ENCODE peak calls at places on chromosomes 6 and 20, in seven cellular contexts. O, Z, D, S, L, G and Y are unnamed samples.

GRCh38 chr6:27501187-27501586 is 28.3 kb upstream of the ZNF184 start:
- DNase-seq in O (no peak), Z (no peak), D (no peak), S (no peak), L (no peak), G (no peak), Y (no peak)

GRCh38 chr20:36478137-36478905 is 63.0 kb upstream of the MYL9 start:
- DNase-seq in O (no peak), Z (no peak), D (peak), S (no peak), L (no peak), G (no peak), Y (peak)

GRCh38 chr6:139881251-139881650 is 506.8 kb upstream of the CITED2 start:
- DNase-seq in O (no peak), Z (no peak), D (peak), S (no peak), L (no peak), G (no peak), Y (peak)

GRCh38 chr6:108113557-108114519 is 39.3 kb upstream of the OSTM1 start:
- DNase-seq in O (peak), Z (no peak), D (peak), S (peak), L (peak), G (peak), Y (no peak)

GRCh38 chr6:88869263-88870023 is 94.0 kb downstream of the RNGTT start:
- DNase-seq in O (no peak), Z (no peak), D (no peak), S (peak), L (no peak), G (no peak), Y (peak)

GRCh38 chr6:45637611-45638257 is 260.0 kb upstream of the SUPT3H start:
- DNase-seq in O (no peak), Z (no peak), D (no peak), S (peak), L (no peak), G (no peak), Y (peak)

GRCh38 chr20:63139369-63139768 is 76.6 kb downstream of the YTHDF1 start:
- DNase-seq in O (no peak), Z (no peak), D (no peak), S (no peak), L (no peak), G (no peak), Y (no peak)

GRCh38 chr6:69935079-69935478 is 68.7 kb downstream of the COL19A1 start:
- DNase-seq in O (no peak), Z (no peak), D (no peak), S (no peak), L (no peak), G (no peak), Y (no peak)

GRCh38 chr6:168384045-168385038 is 56.6 kb upstream of the SMOC2 start:
- DNase-seq in O (no peak), Z (no peak), D (no peak), S (no peak), L (no peak), G (no peak), Y (no peak)

GRCh38 chr6:169723991-169724553 is at the start of gene PHF10:
- DNase-seq in O (peak), Z (no peak), D (peak), S (no peak), L (no peak), G (peak), Y (no peak)

GRCh38 chr20:61942526-61942925 is 123.2 kb downstream of the TAF4 start:
- DNase-seq in O (no peak), Z (no peak), D (no peak), S (no peak), L (no peak), G (no peak), Y (no peak)

GRCh38 chr6:25942561-25943147 is 12.2 kb upstream of the SLC17A2 start:
- DNase-seq in O (no peak), Z (no peak), D (peak), S (peak), L (no peak), G (peak), Y (peak)

GRCh38 chr6:169960891-169961611 is 209.6 kb downstream of the ERMARD start:
- DNase-seq in O (no peak), Z (peak), D (peak), S (no peak), L (no peak), G (no peak), Y (no peak)

GRCh38 chr6:3620389-3620788 is 131.1 kb downstream of the PXDC1 start:
- DNase-seq in O (no peak), Z (no peak), D (no peak), S (no peak), L (no peak), G (no peak), Y (no peak)

GRCh38 chr6:106787327-106788196 is 158.2 kb downstream of the QRSL1 start:
- DNase-seq in O (no peak), Z (no peak), D (no peak), S (no peak), L (no peak), G (no peak), Y (no peak)

GRCh38 chr6:36129889-36130671 is at the start of gene MAPK13:
- DNase-seq in O (no peak), Z (no peak), D (peak), S (no peak), L (no peak), G (no peak), Y (peak)

GRCh38 chr6:122061855-122062254 is 337.6 kb upstream of the HSF2 start:
- DNase-seq in O (no peak), Z (no peak), D (no peak), S (no peak), L (no peak), G (no peak), Y (no peak)

GRCh38 chr20:63130654-63131577 is 85.0 kb downstream of the YTHDF1 start:
- DNase-seq in O (no peak), Z (no peak), D (no peak), S (no peak), L (peak), G (no peak), Y (no peak)

GRCh38 chr6:43674921-43675320 is 12.7 kb downstream of the MRPS18A start:
- DNase-seq in O (no peak), Z (no peak), D (no peak), S (no peak), L (no peak), G (no peak), Y (no peak)

GRCh38 chr6:43677759-43678158 is 9.8 kb downstream of the MRPS18A start:
- DNase-seq in O (no peak), Z (no peak), D (no peak), S (no peak), L (no peak), G (no peak), Y (no peak)

GRCh38 chr6:43678341-43678740 is 9.2 kb downstream of the MRPS18A start:
- DNase-seq in O (no peak), Z (no peak), D (no peak), S (no peak), L (no peak), G (no peak), Y (no peak)

GRCh38 chr6:43679057-43679456 is 8.5 kb downstream of the MRPS18A start:
- DNase-seq in O (no peak), Z (no peak), D (no peak), S (no peak), L (no peak), G (no peak), Y (no peak)

GRCh38 chr6:43676962-43677606 is 10.5 kb downstream of the MRPS18A start:
- DNase-seq in O (no peak), Z (no peak), D (no peak), S (no peak), L (no peak), G (no peak), Y (no peak)
- H3K4me3 ChIP-seq in O (no peak), Z (no peak), D (no peak), S (no peak), L (no peak), G (no peak), Y (no peak)

GRCh38 chr20:38214871-38215788 is 45.4 kb downstream of the KIAA1755 start:
- DNase-seq in O (no peak), Z (no peak), D (no peak), S (no peak), L (no peak), G (no peak), Y (no peak)
- TF ChIP-seq CTCF in O (no peak), Z (no peak), D (peak), S (peak), L (no peak), G (no peak), Y (no peak)

DNA sequence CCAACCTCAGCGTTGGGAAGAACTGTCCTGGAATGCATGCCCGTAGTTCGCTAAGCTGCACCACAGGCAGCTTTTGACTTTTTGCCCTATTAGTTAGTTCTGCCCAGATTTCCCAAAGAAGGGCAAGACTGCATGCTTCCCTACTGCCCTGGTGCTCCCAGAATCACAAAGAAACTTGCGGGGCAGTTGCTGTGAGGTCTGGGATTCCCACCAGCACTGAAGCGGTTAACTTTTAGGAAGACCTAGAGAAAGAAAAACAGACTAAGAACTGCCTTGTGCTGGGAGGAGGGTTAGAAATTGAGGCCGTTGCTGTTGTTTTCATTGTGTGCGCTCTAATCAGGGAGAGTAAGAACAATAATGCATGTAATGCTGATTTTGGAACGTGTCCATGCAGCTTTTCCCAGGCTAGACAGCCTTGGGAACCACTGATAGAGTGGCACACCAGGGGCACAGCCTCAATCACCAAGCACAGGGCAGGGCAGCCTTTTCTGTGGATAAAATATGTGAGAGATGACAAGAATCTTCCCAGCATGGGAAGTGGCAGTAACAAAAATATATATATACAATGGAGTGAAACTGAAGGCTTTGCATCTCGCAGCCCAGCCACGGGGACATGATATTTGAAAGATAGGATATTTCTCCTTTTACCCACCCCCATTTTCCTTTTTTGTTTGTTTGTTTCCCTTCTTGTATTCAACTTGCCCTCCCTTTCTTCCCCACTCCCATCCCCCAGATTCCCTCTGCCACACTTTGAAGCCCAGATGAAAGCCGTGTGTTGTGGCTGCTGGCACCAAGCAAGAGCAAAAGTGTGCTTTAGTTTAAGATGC is 137.6 kb upstream of the HEY2 start:
- DNase-seq in O (no peak), Z (no peak), D (peak), S (peak), L (no peak), G (no peak), Y (no peak)
- H3K4me3 ChIP-seq in O (peak), Z (no peak), D (peak), S (no peak), L (no peak), G (no peak), Y (no peak)

DNA sequence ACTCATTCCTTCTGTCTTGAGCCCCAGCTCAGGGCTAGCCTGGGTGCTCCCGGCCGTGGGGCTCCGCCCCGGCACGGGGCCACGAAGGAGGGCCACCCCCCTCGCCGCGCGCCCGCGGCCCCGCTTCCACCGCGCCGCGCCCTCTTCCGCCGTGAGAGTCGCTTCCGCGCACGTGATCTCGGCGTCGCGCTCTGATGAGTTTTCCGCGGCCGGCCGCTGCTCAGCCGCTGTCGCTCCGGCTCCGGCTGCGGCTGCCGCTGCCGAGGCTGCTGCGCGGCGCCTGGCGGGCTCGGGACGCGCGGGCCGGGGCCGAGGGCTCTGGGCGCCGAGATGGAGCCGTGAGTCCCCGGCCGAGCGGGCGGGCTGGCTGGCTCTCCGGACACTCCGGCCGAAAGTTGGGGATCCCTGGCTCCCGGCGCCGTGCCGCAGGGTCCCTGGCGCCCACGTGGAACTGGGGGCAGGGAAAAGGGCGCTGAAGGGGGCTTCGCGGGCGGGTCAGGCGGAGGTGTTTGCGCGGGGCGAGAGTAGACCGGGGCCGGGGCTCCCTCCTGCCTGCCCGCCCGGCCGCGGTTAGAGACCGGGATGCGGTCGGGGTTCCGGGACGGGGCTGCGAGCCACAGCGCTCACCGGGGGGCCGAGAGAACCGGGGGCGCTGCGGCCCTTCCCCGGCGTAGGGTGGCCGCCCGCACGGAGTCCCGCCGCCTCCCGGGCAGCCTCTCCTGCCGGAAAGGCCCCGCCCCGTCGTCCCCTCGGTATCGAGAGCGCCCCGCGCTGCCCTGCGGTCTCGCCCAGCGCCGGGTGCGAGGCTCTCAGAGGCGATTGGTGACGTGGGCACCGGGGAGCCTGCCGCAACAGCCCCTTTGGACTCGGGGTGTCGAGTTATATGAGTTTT is at the start of gene TMEM181:
- DNase-seq in O (peak), Z (peak), D (peak), S (peak), L (peak), G (peak), Y (peak)
- TF ChIP-seq CTCF in O (no peak), Z (no peak), D (peak), S (no peak), L (no peak), G (no peak), Y (no peak)

DNA sequence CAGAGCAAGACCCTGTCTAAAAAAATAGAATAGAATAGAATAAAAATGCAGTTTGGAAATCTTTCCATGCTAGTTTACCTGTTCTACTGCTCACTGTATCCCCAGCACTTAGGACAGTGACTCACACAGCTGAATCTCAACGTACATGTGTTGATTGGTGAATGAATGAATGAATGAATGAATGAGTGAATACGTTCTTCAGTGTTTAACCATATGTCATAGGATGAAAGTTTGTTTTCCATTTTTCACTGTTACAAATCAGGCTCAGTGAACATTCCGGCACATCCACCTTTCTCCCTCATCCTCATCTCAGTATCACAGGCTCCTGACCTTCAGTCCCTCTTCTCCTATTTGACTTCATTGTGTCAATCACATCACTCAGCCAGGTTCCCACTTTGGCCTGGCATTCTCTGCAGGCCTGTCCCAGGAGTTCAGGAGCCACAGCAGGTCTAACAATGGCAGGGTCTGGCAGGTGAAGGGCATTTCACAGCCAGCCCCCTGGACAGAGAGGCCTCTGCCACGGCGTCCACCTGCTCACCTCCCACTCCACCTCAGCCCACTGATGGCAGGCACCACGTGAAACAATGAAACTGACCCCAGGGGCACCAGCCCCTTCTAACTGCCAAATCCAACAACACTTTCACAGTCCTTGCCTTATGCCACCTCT is 7.9 kb downstream of the ZC3H12D start:
- DNase-seq in O (no peak), Z (no peak), D (no peak), S (no peak), L (no peak), G (no peak), Y (no peak)
- H3K4me3 ChIP-seq in O (no peak), Z (no peak), D (no peak), S (no peak), L (no peak), G (no peak), Y (no peak)

GRCh38 chr6:12331951-12332749 is 42.0 kb downstream of the EDN1 start:
- DNase-seq in O (no peak), Z (peak), D (no peak), S (no peak), L (no peak), G (no peak), Y (no peak)
- TF ChIP-seq CTCF in O (no peak), Z (no peak), D (no peak), S (no peak), L (no peak), G (no peak), Y (no peak)

GRCh38 chr6:84424956-84425355 is 197.5 kb upstream of the CEP162 start:
- DNase-seq in O (no peak), Z (no peak), D (no peak), S (no peak), L (no peak), G (no peak), Y (no peak)

GRCh38 chr6:84417261-84417660 is 189.8 kb upstream of the CEP162 start:
- DNase-seq in O (no peak), Z (no peak), D (no peak), S (peak), L (no peak), G (no peak), Y (peak)

GRCh38 chr6:84421031-84421430 is 193.6 kb upstream of the CEP162 start:
- DNase-seq in O (no peak), Z (no peak), D (no peak), S (no peak), L (no peak), G (no peak), Y (no peak)

GRCh38 chr6:84426002-84426705 is 198.7 kb upstream of the CEP162 start:
- DNase-seq in O (no peak), Z (no peak), D (peak), S (no peak), L (no peak), G (no peak), Y (no peak)

DNA sequence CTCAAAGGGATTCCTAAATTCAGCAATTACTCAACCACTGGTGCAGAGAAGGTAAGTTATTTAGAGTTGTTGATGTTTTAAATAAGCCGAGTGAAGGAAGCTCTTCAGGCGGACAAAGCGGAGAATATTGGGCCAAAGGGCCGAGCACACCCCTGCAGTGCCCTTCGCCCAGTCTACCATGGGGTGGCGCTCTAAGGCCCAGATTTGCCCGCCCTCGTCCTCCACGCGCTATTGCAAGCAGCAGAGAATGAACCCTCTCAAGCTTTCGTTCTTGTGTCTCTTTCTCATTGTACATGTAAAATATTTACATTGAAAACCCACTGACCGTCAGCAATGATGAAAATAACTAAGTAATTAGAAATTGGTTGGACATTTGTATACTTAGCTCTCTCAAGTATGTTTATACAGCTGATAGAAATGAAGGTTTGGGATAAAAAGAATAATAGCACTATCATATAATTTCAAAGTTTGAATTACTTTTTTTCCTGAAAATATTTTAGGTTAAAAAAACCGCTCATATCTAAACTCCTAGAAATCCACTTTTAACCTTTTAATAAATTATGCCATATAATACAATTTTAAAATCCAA is 195.0 kb upstream of the CEP162 start:
- DNase-seq in O (peak), Z (no peak), D (peak), S (peak), L (peak), G (peak), Y (no peak)
- H3K4me3 ChIP-seq in O (peak), Z (no peak), D (no peak), S (no peak), L (no peak), G (no peak), Y (no peak)

DNA sequence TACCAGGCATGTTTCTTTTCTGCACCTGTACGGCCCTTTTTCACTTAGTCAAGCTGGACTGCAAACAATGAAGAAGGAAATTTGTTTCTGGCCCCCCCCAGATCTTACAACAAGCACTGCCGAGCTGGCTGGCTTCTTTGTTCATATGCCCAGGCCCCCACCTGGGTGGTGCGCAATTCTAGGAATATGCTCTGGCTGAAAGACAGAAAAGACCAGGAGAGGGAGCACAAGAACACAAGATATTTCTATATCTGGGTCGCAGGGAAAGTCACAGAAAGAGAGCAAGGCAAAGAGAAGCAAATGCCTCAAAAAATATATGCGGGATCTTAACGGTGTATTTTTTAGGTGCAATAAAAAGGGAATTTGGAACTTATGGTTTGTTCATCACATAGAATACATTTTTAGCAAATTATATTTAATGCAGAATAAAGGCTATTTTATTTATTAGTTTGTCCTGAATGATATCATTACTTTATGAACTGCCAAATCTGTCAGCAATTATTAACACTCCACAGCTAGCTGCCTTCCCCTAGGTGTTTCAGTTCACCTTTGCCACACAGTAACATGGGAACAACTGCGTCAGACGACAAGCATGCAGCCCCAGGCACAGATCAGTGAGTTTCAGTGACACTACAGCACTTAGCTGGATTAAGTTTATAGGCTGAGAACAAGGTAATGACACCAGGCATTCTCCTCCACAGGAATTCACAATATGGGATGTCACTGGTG is 76.5 kb downstream of the GJA10 start:
- DNase-seq in O (no peak), Z (peak), D (peak), S (peak), L (peak), G (peak), Y (peak)
- TF ChIP-seq CTCF in O (peak), Z (peak), D (peak), S (peak), L (peak), G (peak), Y (peak)